ENCODE peak calls at places on chromosomes 11 and 22, in ten cellular contexts. J, Z, O, R, N, D, G, W, S and K are unnamed samples.

GRCh38 chr11:12857572-12857971 is 151.5 kb upstream of the RASSF10 start:
- DNase-seq in J (no peak), Z (no peak), O (no peak), R (no peak), N (no peak), D (no peak), G (no peak), W (no peak), S (no peak), K (no peak)

GRCh38 chr22:36198482-36198881 is 3.1 kb downstream of the APOL4 start:
- DNase-seq in J (no peak), Z (no peak), O (no peak), R (no peak), N (no peak), D (no peak), G (no peak), W (no peak), S (no peak), K (no peak)

GRCh38 chr11:116109228-116109627 is 605.0 kb upstream of the CADM1 start:
- DNase-seq in J (peak), Z (peak), O (no peak), R (no peak), N (no peak), D (no peak), G (peak), W (peak), S (no peak), K (no peak)

GRCh38 chr11:1482581-1483444 is 3.8 kb downstream of the MOB2 start:
- DNase-seq in J (peak), Z (no peak), O (no peak), R (no peak), N (no peak), D (no peak), G (no peak), W (no peak), S (no peak), K (peak)

GRCh38 chr11:64096835-64097234 is 61.1 kb downstream of the FLRT1 start:
- DNase-seq in J (no peak), Z (no peak), O (no peak), R (no peak), N (no peak), D (no peak), G (no peak), W (no peak), S (no peak), K (no peak)

GRCh38 chr22:22533863-22534262 is 13.8 kb upstream of the ZNF280A start:
- DNase-seq in J (no peak), Z (no peak), O (no peak), R (no peak), N (no peak), D (no peak), G (no peak), W (no peak), S (no peak), K (no peak)

GRCh38 chr22:46972256-46972655 is 209.8 kb downstream of the TBC1D22A start:
- DNase-seq in J (no peak), Z (no peak), O (no peak), R (no peak), N (no peak), D (no peak), G (no peak), W (no peak), S (no peak), K (no peak)

GRCh38 chr11:35158371-35159081 is 19.6 kb downstream of the CD44 start:
- DNase-seq in J (no peak), Z (no peak), O (no peak), R (peak), N (no peak), D (no peak), G (no peak), W (peak), S (no peak), K (no peak)

GRCh38 chr11:89660234-89660633 is 49.9 kb upstream of the TRIM77 start:
- DNase-seq in J (no peak), Z (no peak), O (no peak), R (no peak), N (no peak), D (no peak), G (no peak), W (no peak), S (no peak), K (peak)

GRCh38 chr22:23913306-23913660 is 19.1 kb downstream of the MIF start:
- DNase-seq in J (no peak), Z (no peak), O (no peak), R (no peak), N (no peak), D (no peak), G (no peak), W (no peak), S (no peak), K (no peak)

GRCh38 chr11:130592056-130592455 is 143.6 kb downstream of the ADAMTS15 start:
- DNase-seq in J (no peak), Z (no peak), O (no peak), R (no peak), N (no peak), D (no peak), G (peak), W (no peak), S (no peak), K (no peak)

GRCh38 chr11:117221775-117222517 is 9.9 kb downstream of the PCSK7 start:
- DNase-seq in J (no peak), Z (peak), O (peak), R (no peak), N (no peak), D (no peak), G (no peak), W (peak), S (no peak), K (no peak)

GRCh38 chr22:46286006-46286405 is 10.7 kb upstream of the GTSE1 start:
- DNase-seq in J (no peak), Z (no peak), O (no peak), R (no peak), N (no peak), D (no peak), G (no peak), W (peak), S (no peak), K (no peak)

GRCh38 chr22:20992456-20993303 is 9.2 kb downstream of the THAP7 start:
- DNase-seq in J (no peak), Z (no peak), O (no peak), R (no peak), N (no peak), D (no peak), G (no peak), W (no peak), S (no peak), K (no peak)

GRCh38 chr11:36258730-36259360 is 30.4 kb downstream of the COMMD9 start:
- DNase-seq in J (peak), Z (peak), O (peak), R (peak), N (peak), D (no peak), G (peak), W (peak), S (no peak), K (peak)

GRCh38 chr11:131749100-131749499 is 378.7 kb downstream of the NTM start:
- DNase-seq in J (no peak), Z (peak), O (no peak), R (no peak), N (peak), D (no peak), G (peak), W (peak), S (no peak), K (no peak)

GRCh38 chr11:36512016-36512415 is 1.9 kb upstream of the TRAF6 start:
- DNase-seq in J (no peak), Z (peak), O (no peak), R (no peak), N (no peak), D (no peak), G (peak), W (peak), S (no peak), K (no peak)

GRCh38 chr22:41762980-41763779 is 37.3 kb upstream of the CCDC134 start:
- DNase-seq in J (peak), Z (peak), O (peak), R (peak), N (no peak), D (no peak), G (peak), W (peak), S (peak), K (peak)

GRCh38 chr22:37509026-37509886 is 10.0 kb downstream of the CARD10 start:
- DNase-seq in J (no peak), Z (no peak), O (no peak), R (no peak), N (no peak), D (no peak), G (no peak), W (no peak), S (no peak), K (no peak)

GRCh38 chr22:24341657-24342056 is 71.0 kb downstream of the SPECC1L start:
- DNase-seq in J (peak), Z (no peak), O (no peak), R (no peak), N (no peak), D (no peak), G (no peak), W (no peak), S (no peak), K (no peak)

GRCh38 chr11:280762-281485 is 2.7 kb downstream of the NLRP6 start:
- DNase-seq in J (no peak), Z (no peak), O (peak), R (no peak), N (no peak), D (no peak), G (no peak), W (no peak), S (no peak), K (peak)

GRCh38 chr22:28484662-28485061 is 195.0 kb downstream of the TTC28 start:
- DNase-seq in J (no peak), Z (no peak), O (no peak), R (no peak), N (no peak), D (no peak), G (no peak), W (no peak), S (no peak), K (no peak)

GRCh38 chr11:1927151-1928037 is 7.9 kb downstream of the TNNT3 start:
- DNase-seq in J (no peak), Z (no peak), O (no peak), R (no peak), N (no peak), D (no peak), G (no peak), W (no peak), S (no peak), K (no peak)

GRCh38 chr11:73810637-73811036 is 23.0 kb downstream of the MRPL48 start:
- DNase-seq in J (no peak), Z (no peak), O (no peak), R (no peak), N (no peak), D (no peak), G (no peak), W (peak), S (no peak), K (no peak)

GRCh38 chr11:77151804-77152513 is 23.9 kb downstream of the MYO7A start:
- DNase-seq in J (no peak), Z (no peak), O (no peak), R (no peak), N (no peak), D (peak), G (no peak), W (peak), S (no peak), K (no peak)

GRCh38 chr22:17218341-17218740 is 894 bp downstream of the ADA2 start:
- DNase-seq in J (no peak), Z (no peak), O (no peak), R (no peak), N (no peak), D (no peak), G (no peak), W (no peak), S (no peak), K (no peak)